ENCODE peak calls at places on chromosomes 13 and 19, in four cellular contexts. Z is tibial artery, B is uterus, J is kidney. W is an unnamed sample. For H3K9me3, the result is how much of the 10 kb centered on the place peaks cover.

GRCh38 chr19:8451885-8452284 is 7.1 kb downstream of the HNRNPM start:
- DNase-seq in Z (no peak), B (no peak), J (no peak), W (peak)

GRCh38 chr13:111895896-111896821 is 170.8 kb upstream of the SOX1 start:
- DNase-seq in Z (no peak), B (no peak), J (no peak), W (no peak)

GRCh38 chr13:111845621-111846351 is 221.2 kb upstream of the SOX1 start:
- DNase-seq in Z (no peak), B (no peak), J (no peak), W (no peak)

GRCh38 chr13:37226966-37227365 is 121.5 kb upstream of the CSNK1A1L start:
- DNase-seq in Z (no peak), B (no peak), J (no peak), W (no peak)

GRCh38 chr13:41639955-41640780 is 182.8 kb downstream of the RGCC start:
- DNase-seq in Z (peak), B (peak), J (no peak), W (no peak)

GRCh38 chr13:43328907-43329306 is 305.5 kb downstream of the DNAJC15 start:
- DNase-seq in Z (no peak), B (no peak), J (no peak), W (no peak)

GRCh38 chr13:48507024-48507423 is 25.9 kb downstream of the RCBTB2 start:
- DNase-seq in Z (no peak), B (no peak), J (no peak), W (no peak)

GRCh38 chr13:40172878-40173277 is 493.6 kb downstream of the FOXO1 start:
- DNase-seq in Z (no peak), B (no peak), J (no peak), W (no peak)

GRCh38 chr13:44273991-44274810 is 99.4 kb upstream of the SERP2 start:
- DNase-seq in Z (no peak), B (no peak), J (no peak), W (peak)

GRCh38 chr19:37551123-37551993 is 43.2 kb downstream of the ZNF571 start:
- DNase-seq in Z (no peak), B (no peak), J (no peak), W (peak)

GRCh38 chr19:32646556-32646955 is 28.4 kb downstream of the ANKRD27 start:
- DNase-seq in Z (no peak), B (no peak), J (no peak), W (no peak)

DNA sequence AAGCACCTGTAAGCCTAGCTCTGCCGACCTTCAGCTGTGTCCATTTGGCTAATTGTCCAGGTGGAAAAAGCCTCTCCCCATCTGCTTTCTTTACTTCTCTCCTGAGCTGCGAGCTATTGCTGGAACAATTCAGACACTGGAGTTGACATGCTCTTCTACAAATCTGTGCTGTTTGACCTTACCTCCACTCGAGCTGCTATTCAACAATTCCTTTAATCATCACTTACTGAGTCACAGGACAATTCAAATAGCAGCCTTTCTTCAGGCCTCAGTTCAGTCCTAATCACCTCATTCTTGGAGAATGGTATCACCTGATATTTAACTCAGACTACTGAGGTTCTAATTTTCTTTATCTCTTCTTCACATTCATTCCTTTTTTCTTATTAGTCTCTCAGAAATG is 882.4 kb downstream of the PCDH9 start:
- DNase-seq in Z (no peak), B (no peak), J (no peak), W (no peak)
- H3K4me3 ChIP-seq in Z (no peak), B (no peak), J (no peak), W (no peak)

GRCh38 chr19:4327877-4328242 is 10.8 kb downstream of the STAP2 start:
- DNase-seq in Z (no peak), B (no peak), J (no peak), W (no peak)

GRCh38 chr19:4327252-4327876 is 11.3 kb downstream of the STAP2 start:
- DNase-seq in Z (peak), B (peak), J (peak), W (peak)

GRCh38 chr19:4326837-4327251 is 11.8 kb downstream of the STAP2 start:
- DNase-seq in Z (no peak), B (no peak), J (no peak), W (no peak)

GRCh38 chr19:4329858-4330257 is 8.8 kb downstream of the STAP2 start:
- DNase-seq in Z (no peak), B (no peak), J (no peak), W (peak)

DNA sequence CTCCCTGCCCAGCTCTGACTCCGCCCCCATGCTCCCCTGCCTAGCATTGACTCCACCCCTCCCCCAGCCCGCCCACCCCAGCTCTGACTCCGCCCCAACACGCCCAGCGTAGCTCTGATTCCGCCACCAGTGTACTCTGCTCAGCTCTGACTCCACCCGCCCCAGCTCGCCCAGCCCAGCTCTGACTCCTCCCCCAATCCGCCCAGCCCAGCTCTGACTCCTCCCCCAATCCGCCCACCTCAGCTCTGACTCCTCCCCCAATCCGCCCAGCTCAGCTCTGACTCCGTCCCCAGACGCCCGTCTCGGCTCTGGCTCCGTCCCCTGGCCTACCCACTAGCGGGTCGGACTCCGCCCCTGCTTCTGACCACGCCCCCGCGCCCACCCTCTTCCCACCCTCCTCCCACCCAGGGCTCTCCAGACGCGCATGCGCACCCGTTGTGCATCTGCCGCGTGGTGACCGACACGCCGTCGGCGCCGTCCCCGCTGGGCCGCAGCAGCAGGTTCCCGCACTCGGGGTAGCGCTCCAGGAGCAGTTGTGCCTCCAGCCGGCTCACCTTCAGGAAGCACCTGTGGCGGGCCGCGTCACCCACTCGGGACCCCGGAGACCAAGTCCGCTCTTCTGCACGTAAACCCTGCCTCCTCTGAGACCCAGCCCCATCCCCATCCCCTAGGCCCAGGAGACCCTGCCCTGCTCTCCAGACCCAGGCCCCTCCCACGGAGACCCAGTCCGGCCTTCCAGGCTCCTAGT is 10.2 kb downstream of the STAP2 start:
- DNase-seq in Z (peak), B (peak), J (peak), W (peak)
- H3K27ac ChIP-seq in Z (peak), B (peak), J (no peak), W (no peak)

DNA sequence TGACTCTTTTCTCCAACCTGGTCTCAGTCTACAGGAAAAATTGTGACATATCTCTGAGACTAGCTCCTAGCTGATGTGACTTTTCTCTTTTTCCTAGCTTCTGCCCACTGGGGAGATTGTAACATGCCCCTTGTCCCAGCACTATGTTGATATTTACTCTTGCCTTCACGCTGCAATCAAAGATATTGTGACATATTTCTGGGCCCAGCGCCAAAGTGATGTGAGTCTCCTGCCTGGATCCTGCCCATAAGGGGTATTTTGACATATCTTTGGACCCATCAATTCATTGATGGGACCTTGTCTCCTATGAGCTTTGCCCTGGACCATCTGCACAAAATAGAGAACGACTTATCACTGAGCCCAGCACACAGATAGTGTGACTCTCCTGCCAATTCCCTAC is 41.1 kb downstream of the ZNF729 start:
- DNase-seq in Z (no peak), B (no peak), J (no peak), W (no peak)
- H3K9me3 ChIP-seq in Z (under half), B (under half), J (under half), W (under half)

GRCh38 chr19:23263870-23264590 is 13.8 kb upstream of the ZNF724 start:
- DNase-seq in Z (no peak), B (no peak), J (no peak), W (no peak)

GRCh38 chr19:23260956-23261355 is 10.8 kb upstream of the ZNF724 start:
- DNase-seq in Z (no peak), B (no peak), J (no peak), W (no peak)

GRCh38 chr19:23263396-23263795 is 13.2 kb upstream of the ZNF724 start:
- DNase-seq in Z (no peak), B (no peak), J (no peak), W (no peak)

GRCh38 chr19:23261496-23262020 is 11.4 kb upstream of the ZNF724 start:
- DNase-seq in Z (no peak), B (no peak), J (no peak), W (peak)

GRCh38 chr19:23262892-23263291 is 12.7 kb upstream of the ZNF724 start:
- DNase-seq in Z (no peak), B (no peak), J (no peak), W (no peak)
- H3K4me3 ChIP-seq in Z (no peak), B (no peak), J (no peak), W (no peak)

DNA sequence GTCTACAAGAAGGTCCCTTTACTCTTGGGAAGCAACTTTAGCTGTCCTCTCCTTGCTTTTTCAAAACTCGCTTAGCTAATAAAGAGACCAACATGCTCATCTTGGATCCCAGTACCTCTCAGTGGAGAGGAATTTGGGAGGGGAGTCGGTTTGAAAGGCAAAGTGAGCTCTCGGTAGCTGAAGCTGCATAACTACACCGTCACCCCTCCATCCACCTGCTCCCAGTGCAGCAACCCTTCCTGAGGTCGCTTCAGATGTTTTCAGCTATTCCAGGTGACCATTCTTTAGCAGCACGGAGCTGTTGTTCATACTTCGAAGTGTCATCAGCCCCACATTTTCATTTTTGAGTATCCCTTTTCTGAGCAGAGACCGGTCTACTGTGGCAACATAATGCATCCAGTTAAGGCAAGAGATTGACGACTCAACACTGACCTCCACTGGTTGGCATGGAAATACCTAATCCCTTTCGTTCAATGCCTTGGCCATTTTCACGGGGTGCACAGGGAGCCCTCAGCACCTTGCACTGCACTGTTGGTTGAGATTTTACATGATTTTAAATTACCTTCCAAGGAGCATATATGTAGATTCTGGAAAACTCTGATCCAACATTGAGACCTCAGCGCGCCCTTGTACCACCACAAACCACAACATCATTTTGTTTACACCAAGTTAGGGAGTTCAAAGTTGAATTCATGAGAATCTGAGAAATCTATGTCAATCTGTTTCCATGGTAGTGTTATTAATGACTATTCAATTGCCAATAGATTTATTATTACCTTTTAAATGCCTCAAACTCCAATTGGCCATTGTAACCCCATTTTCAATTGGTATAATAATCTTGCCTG is 42.2 kb downstream of the DLEU7 start:
- DNase-seq in Z (peak), B (peak), J (no peak), W (peak)
- H3K27ac ChIP-seq in Z (no peak), B (no peak), J (no peak), W (peak)

GRCh38 chr19:57008432-57008831 is 111.4 kb upstream of the USP29 start:
- DNase-seq in Z (no peak), B (no peak), J (no peak), W (no peak)
- H3K9me3 ChIP-seq in Z (under half), B (under half), J (under half), W (under half)

DNA sequence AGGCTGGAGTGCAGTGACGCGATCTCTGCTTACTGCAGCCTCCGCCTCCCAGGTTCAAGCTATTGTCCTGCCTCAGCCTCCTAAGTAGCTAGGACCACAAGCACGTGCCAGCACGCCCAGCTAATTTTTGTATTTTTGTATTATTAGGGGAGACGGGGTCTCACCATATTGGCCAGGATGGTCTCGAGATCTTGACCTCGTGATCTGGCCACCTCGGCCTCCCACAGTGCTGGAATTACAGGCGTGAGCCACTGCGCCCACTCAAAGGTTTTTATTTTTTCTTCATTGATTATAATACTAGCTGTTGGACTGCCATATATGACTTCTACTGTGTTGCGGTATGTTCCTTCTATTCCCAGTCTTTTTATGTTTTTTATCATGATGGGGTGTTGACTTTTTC is 569.7 kb upstream of the SLITRK6 start:
- DNase-seq in Z (no peak), B (no peak), J (no peak), W (no peak)
- H3K4me3 ChIP-seq in Z (no peak), B (no peak), J (no peak), W (no peak)

DNA sequence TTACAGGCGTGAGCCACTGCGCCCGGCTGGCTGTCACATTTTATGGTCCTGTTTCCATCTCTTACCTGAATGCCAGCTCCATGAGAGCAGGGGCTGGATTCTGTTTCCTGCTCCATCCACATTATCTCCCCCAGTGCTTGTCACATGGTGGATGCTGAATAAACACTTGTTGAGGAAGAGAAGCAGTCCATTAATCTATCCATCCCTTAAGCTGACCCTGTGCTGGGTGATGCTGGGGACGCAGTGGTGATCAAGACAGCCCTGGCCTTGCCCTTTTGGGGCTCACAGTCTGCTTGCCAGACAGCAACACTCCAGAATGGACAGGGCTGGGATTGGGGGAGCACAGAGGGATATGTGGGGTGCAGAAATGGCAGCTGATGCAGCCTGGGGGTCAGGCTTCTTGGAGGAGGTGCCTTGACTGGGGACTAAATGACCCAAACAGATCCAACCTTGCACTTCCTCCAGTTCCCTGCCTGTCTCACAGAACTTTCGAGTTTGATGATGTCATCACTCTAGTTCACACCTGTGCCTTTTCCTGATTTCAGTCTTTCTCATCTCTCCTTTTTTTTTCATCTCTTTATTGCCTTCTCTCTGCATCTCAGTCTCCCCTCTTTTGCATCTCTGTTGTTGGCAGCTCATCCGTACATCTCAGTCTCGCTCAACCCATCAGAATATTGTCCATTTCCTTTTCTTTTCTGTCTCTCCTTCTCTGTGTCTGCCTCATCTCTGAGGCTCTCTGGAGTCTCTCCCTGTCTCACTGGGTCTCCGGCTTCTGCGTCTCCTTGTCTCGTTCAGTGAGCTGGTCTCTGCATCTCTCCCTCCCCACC is 4.6 kb downstream of the IRF2BP1 start:
- DNase-seq in Z (no peak), B (no peak), J (no peak), W (peak)
- H3K27ac ChIP-seq in Z (no peak), B (no peak), J (peak), W (no peak)

GRCh38 chr19:58009666-58010301 is 7.2 kb upstream of the ZNF606 start:
- DNase-seq in Z (peak), B (peak), J (peak), W (peak)

GRCh38 chr19:58010507-58010906 is 7.9 kb upstream of the ZNF606 start:
- DNase-seq in Z (no peak), B (no peak), J (no peak), W (peak)

GRCh38 chr19:58003153-58003828 is 671 bp upstream of the ZNF606 start:
- DNase-seq in Z (no peak), B (no peak), J (no peak), W (peak)

GRCh38 chr19:58009301-58009665 is 6.7 kb upstream of the ZNF606 start:
- DNase-seq in Z (no peak), B (no peak), J (no peak), W (no peak)

GRCh38 chr19:58007285-58007684 is 4.7 kb upstream of the ZNF606 start:
- DNase-seq in Z (no peak), B (no peak), J (no peak), W (no peak)
- H3K9me3 ChIP-seq in Z (half or more), B (under half), J (under half), W (under half)

GRCh38 chr19:40236366-40236765 is 9.9 kb upstream of the CCNP start:
- DNase-seq in Z (no peak), B (no peak), J (peak), W (peak)

GRCh38 chr19:40240332-40240731 is 13.8 kb upstream of the CCNP start:
- DNase-seq in Z (no peak), B (no peak), J (no peak), W (no peak)

GRCh38 chr19:40239415-40240226 is 13.1 kb upstream of the CCNP start:
- DNase-seq in Z (no peak), B (no peak), J (no peak), W (peak)

GRCh38 chr19:40237791-40238190 is 11.3 kb upstream of the CCNP start:
- DNase-seq in Z (no peak), B (no peak), J (peak), W (no peak)

DNA sequence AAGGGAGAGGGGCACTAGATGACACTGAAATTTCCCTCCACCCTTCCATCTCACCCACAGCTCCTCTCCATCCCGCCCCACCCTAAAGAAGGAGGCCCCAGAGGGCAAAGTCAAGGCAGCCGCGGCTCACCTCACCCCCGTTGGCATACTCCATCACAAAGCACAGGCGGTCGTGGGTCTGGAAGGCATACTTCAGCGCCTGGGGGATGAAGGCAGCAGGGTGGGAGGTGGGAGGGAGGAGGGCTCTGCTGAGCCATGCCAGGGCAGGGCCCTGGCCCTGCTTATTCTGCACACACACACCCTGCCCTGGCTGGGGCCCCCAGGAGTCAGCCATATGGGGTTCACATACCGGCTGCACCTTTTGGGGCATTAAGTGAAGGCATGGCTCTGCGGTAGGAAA is 12.3 kb upstream of the CCNP start:
- DNase-seq in Z (no peak), B (no peak), J (peak), W (peak)
- H3K4me3 ChIP-seq in Z (no peak), B (no peak), J (no peak), W (no peak)

W was measured in osteoblast.